ENCODE peak calls at places on chromosomes 2 and 18, in six cellular contexts. One of them, this sample, is unnamed.
A peak's percentile ranks its signal among the peaks of the same experiment; 100 is the strongest.

GRCh38 chr18:6219116-6219717 is 195.5 kb downstream of the L3MBTL4 start:
- DNase-seq in HepG2: peak; percentile 24
- DNase-seq in K562: peak; percentile 37
- DNase-seq in GM12878: no peak
- DNase-seq in HCT116: no peak
- DNase-seq in SK-N-SH: peak; percentile 49
- DNase-seq in this sample: peak; percentile 13

GRCh38 chr2:145110668-145111067 is 590.7 kb upstream of the ZEB2 start:
- DNase-seq in GM12878: no peak
- DNase-seq in SK-N-SH: no peak
- DNase-seq in K562: no peak
- DNase-seq in HCT116: no peak
- DNase-seq in HepG2: no peak
- DNase-seq in this sample: no peak

GRCh38 chr2:150477347-150477746 is 10.1 kb downstream of the RND3 start:
- DNase-seq in HepG2: no peak
- DNase-seq in K562: no peak
- DNase-seq in SK-N-SH: no peak
- DNase-seq in HCT116: no peak
- DNase-seq in GM12878: no peak
- DNase-seq in this sample: no peak

GRCh38 chr2:71269511-71270090 is 42.7 kb upstream of the PAIP2B start:
- DNase-seq in GM12878: no peak
- DNase-seq in K562: no peak
- DNase-seq in HepG2: no peak
- DNase-seq in SK-N-SH: no peak
- DNase-seq in HCT116: no peak
- DNase-seq in this sample: no peak

GRCh38 chr2:221388891-221389290 is 183.2 kb downstream of the EPHA4 start:
- DNase-seq in K562: no peak
- DNase-seq in HCT116: no peak
- DNase-seq in HepG2: no peak
- DNase-seq in SK-N-SH: no peak
- DNase-seq in GM12878: no peak
- DNase-seq in this sample: no peak

GRCh38 chr2:220837226-220837625 is 734.9 kb downstream of the EPHA4 start:
- DNase-seq in SK-N-SH: no peak
- DNase-seq in GM12878: no peak
- DNase-seq in HepG2: no peak
- DNase-seq in K562: no peak
- DNase-seq in HCT116: no peak
- DNase-seq in this sample: no peak

GRCh38 chr2:146701183-146701582 is 1143.6 kb upstream of the ACVR2A start:
- DNase-seq in HepG2: no peak
- DNase-seq in K562: peak; percentile 9
- DNase-seq in SK-N-SH: no peak
- DNase-seq in GM12878: no peak
- DNase-seq in HCT116: no peak
- DNase-seq in this sample: no peak

GRCh38 chr18:22332590-22332989 is 85.1 kb downstream of the CTAGE1 start:
- DNase-seq in SK-N-SH: no peak
- DNase-seq in GM12878: no peak
- DNase-seq in HepG2: peak; percentile 5
- DNase-seq in K562: peak; percentile 59
- DNase-seq in HCT116: no peak
- DNase-seq in this sample: no peak

GRCh38 chr2:231298091-231298490 is 97.4 kb upstream of the B3GNT7 start:
- DNase-seq in K562: no peak
- DNase-seq in GM12878: no peak
- DNase-seq in SK-N-SH: no peak
- DNase-seq in HCT116: no peak
- DNase-seq in HepG2: no peak
- DNase-seq in this sample: no peak

GRCh38 chr18:13232060-13232917 is 13.7 kb downstream of the LDLRAD4 start:
- DNase-seq in K562: no peak
- DNase-seq in SK-N-SH: no peak
- DNase-seq in GM12878: no peak
- DNase-seq in HepG2: no peak
- DNase-seq in HCT116: no peak
- DNase-seq in this sample: no peak

GRCh38 chr2:26970928-26971627 is 641 bp downstream of the MAPRE3 start:
- DNase-seq in HCT116: no peak
- DNase-seq in HepG2: no peak
- DNase-seq in SK-N-SH: peak; percentile 74
- DNase-seq in GM12878: no peak
- DNase-seq in K562: peak; percentile 63
- DNase-seq in this sample: no peak

GRCh38 chr2:237790353-237790752 is 8.2 kb upstream of the RBM44 start:
- DNase-seq in HCT116: no peak
- DNase-seq in SK-N-SH: no peak
- DNase-seq in HepG2: no peak
- DNase-seq in K562: no peak
- DNase-seq in GM12878: no peak
- DNase-seq in this sample: no peak

GRCh38 chr2:237012577-237013237 is 73.0 kb upstream of the COPS8 start:
- DNase-seq in HepG2: no peak
- DNase-seq in HCT116: no peak
- DNase-seq in GM12878: no peak
- DNase-seq in SK-N-SH: no peak
- DNase-seq in K562: no peak
- DNase-seq in this sample: no peak

GRCh38 chr2:12326449-12327190 is 390.1 kb upstream of the TRIB2 start:
- DNase-seq in GM12878: no peak
- DNase-seq in HepG2: peak; percentile 34
- DNase-seq in SK-N-SH: no peak
- DNase-seq in K562: no peak
- DNase-seq in HCT116: no peak
- DNase-seq in this sample: no peak

GRCh38 chr2:5699963-5700362 is 7.8 kb downstream of the SOX11 start:
- DNase-seq in SK-N-SH: no peak
- DNase-seq in GM12878: no peak
- DNase-seq in K562: no peak
- DNase-seq in HCT116: no peak
- DNase-seq in HepG2: no peak
- DNase-seq in this sample: no peak

GRCh38 chr2:234146087-234146826 is 95.8 kb downstream of the SPP2 start:
- DNase-seq in GM12878: no peak
- DNase-seq in HepG2: no peak
- DNase-seq in SK-N-SH: no peak
- DNase-seq in K562: no peak
- DNase-seq in HCT116: no peak
- DNase-seq in this sample: no peak

DNA sequence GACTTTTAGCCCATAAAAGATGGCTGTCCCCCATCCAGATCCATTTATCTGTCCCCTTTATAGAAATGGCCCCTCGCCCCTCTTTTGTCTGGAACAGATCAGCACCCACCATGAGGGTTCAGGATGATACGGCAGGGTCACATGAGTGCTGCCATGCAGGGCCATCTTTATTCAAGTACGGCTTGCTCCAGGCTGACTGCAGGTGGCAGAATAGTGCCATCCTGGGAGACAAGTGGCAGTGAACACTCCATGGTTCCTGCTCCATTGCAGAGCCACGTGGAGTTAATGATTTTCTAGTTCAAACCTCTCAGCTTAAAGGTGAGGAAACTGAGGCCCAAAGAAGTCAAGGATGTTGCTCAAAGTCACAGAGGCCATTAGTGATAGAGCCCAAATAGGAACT is 180.6 kb downstream of the CLIP4 start:
- DNase-seq in HepG2: no peak
- DNase-seq in HCT116: peak; percentile 18
- DNase-seq in K562: peak; percentile 2
- DNase-seq in GM12878: no peak
- DNase-seq in SK-N-SH: peak; percentile 54
- DNase-seq in this sample: no peak
- H3K27me3 ChIP-seq in HepG2: peaks cover 5% of the 10 kb centered on the region
- H3K27me3 ChIP-seq in HCT116: peaks cover 77% of the 10 kb centered on the region
- H3K27me3 ChIP-seq in K562: no peaks in the 10 kb centered on the region
- H3K27me3 ChIP-seq in GM12878: no peaks in the 10 kb centered on the region
- H3K27me3 ChIP-seq in SK-N-SH: no peaks in the 10 kb centered on the region
- H3K27me3 ChIP-seq in this sample: peaks cover 52% of the 10 kb centered on the region

GRCh38 chr2:37585295-37585908 is 86.0 kb downstream of the CDC42EP3 start:
- DNase-seq in K562: no peak
- DNase-seq in HepG2: no peak
- DNase-seq in HCT116: no peak
- DNase-seq in GM12878: no peak
- DNase-seq in SK-N-SH: no peak
- DNase-seq in this sample: no peak
- TF ChIP-seq SIN3A in K562: no peak
- TF ChIP-seq SIN3A in HepG2: no peak
- TF ChIP-seq SIN3A in HCT116: no peak
- TF ChIP-seq SIN3A in GM12878: no peak
- TF ChIP-seq SIN3A in SK-N-SH: no peak
- TF ChIP-seq SIN3A in this sample: no peak

GRCh38 chr2:48531141-48531648 is 1.2 kb downstream of the STON1 start:
- DNase-seq in K562: no peak
- DNase-seq in HCT116: no peak
- DNase-seq in HepG2: peak; percentile 32
- DNase-seq in GM12878: no peak
- DNase-seq in SK-N-SH: peak; percentile 66
- DNase-seq in this sample: no peak
- TF ChIP-seq REST in K562: no peak
- TF ChIP-seq REST in HCT116: no peak
- TF ChIP-seq REST in HepG2: no peak
- TF ChIP-seq REST in GM12878: no peak
- TF ChIP-seq REST in SK-N-SH: no peak
- TF ChIP-seq REST in this sample: no peak

GRCh38 chr2:105179469-105180372 is 61.8 kb upstream of the GPR45 start:
- DNase-seq in K562: peak; percentile 78
- DNase-seq in SK-N-SH: peak; percentile 28
- DNase-seq in HCT116: peak; percentile 89
- DNase-seq in GM12878: no peak
- DNase-seq in HepG2: peak; percentile 51
- DNase-seq in this sample: peak; percentile 41
- H3K27me3 ChIP-seq in K562: peaks cover 23% of the 10 kb centered on the region
- H3K27me3 ChIP-seq in SK-N-SH: no peaks in the 10 kb centered on the region
- H3K27me3 ChIP-seq in HCT116: peaks cover 3% of the 10 kb centered on the region
- H3K27me3 ChIP-seq in GM12878: no peaks in the 10 kb centered on the region
- H3K27me3 ChIP-seq in HepG2: peaks cover 47% of the 10 kb centered on the region
- H3K27me3 ChIP-seq in this sample: peaks cover 7% of the 10 kb centered on the region

GRCh38 chr18:8121091-8121490 is 488.1 kb upstream of the RAB12 start:
- DNase-seq in HepG2: no peak
- DNase-seq in SK-N-SH: no peak
- DNase-seq in HCT116: no peak
- DNase-seq in GM12878: no peak
- DNase-seq in K562: no peak
- DNase-seq in this sample: no peak

GRCh38 chr18:8117008-8117376 is 492.2 kb upstream of the RAB12 start:
- DNase-seq in K562: no peak
- DNase-seq in SK-N-SH: no peak
- DNase-seq in GM12878: no peak
- DNase-seq in HCT116: no peak
- DNase-seq in HepG2: no peak
- DNase-seq in this sample: no peak

GRCh38 chr18:8114480-8114879 is 494.8 kb upstream of the RAB12 start:
- DNase-seq in K562: no peak
- DNase-seq in HCT116: no peak
- DNase-seq in SK-N-SH: no peak
- DNase-seq in HepG2: no peak
- DNase-seq in GM12878: no peak
- DNase-seq in this sample: no peak

GRCh38 chr18:8121942-8122480 is 487.2 kb upstream of the RAB12 start:
- DNase-seq in HepG2: no peak
- DNase-seq in GM12878: no peak
- DNase-seq in K562: peak; percentile 22
- DNase-seq in SK-N-SH: no peak
- DNase-seq in HCT116: peak; percentile 33
- DNase-seq in this sample: no peak

DNA sequence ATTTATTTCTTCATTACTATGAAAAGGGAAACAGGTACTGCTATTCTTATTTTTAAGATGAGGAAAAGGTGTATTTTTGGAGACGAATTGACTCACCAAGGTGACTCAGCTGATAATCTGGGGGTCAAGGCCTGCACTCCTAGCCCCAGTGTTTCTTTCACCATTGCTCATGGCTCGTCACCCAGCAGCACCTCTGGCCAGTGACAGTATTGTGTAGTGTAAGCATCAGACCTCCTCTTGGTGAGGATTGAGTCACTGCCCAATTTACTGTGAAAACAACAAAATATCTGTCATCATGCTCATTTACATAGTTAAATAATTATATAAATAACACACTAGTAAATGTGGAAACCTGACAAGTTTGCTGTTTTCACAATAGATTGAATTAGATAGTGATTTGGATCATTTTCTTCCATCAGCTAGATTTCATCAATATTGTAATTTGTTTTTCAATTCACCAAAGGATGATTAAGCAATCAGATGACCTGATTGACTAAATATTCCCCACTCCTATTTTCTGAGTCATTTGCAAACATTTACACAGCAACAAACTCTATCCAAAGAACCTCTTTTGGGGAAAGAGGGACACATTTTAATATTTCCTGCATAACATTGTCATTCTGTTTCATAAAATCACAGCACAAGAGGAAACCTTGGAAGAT is 492.8 kb upstream of the RAB12 start:
- DNase-seq in K562: peak; percentile 6
- DNase-seq in SK-N-SH: no peak
- DNase-seq in HepG2: peak; percentile 25
- DNase-seq in HCT116: peak; percentile 35
- DNase-seq in GM12878: no peak
- DNase-seq in this sample: peak; percentile 35
- TF ChIP-seq SIN3A in K562: no peak
- TF ChIP-seq SIN3A in SK-N-SH: no peak
- TF ChIP-seq SIN3A in HepG2: no peak
- TF ChIP-seq SIN3A in HCT116: no peak
- TF ChIP-seq SIN3A in GM12878: no peak
- TF ChIP-seq SIN3A in this sample: no peak

GRCh38 chr2:216653931-216654365 is 20.7 kb downstream of the IGFBP2 start:
- DNase-seq in SK-N-SH: no peak
- DNase-seq in GM12878: no peak
- DNase-seq in HCT116: no peak
- DNase-seq in HepG2: peak; percentile 59
- DNase-seq in K562: no peak
- DNase-seq in this sample: no peak

GRCh38 chr2:216651370-216651881 is 18.2 kb downstream of the IGFBP2 start:
- DNase-seq in K562: no peak
- DNase-seq in SK-N-SH: no peak
- DNase-seq in HepG2: no peak
- DNase-seq in HCT116: no peak
- DNase-seq in GM12878: no peak
- DNase-seq in this sample: no peak

GRCh38 chr2:216650607-216651229 is 17.5 kb downstream of the IGFBP2 start:
- DNase-seq in SK-N-SH: no peak
- DNase-seq in HepG2: peak; percentile 67
- DNase-seq in GM12878: no peak
- DNase-seq in HCT116: no peak
- DNase-seq in K562: no peak
- DNase-seq in this sample: no peak

GRCh38 chr2:216653093-216653799 is 20.0 kb downstream of the IGFBP2 start:
- DNase-seq in HCT116: no peak
- DNase-seq in HepG2: no peak
- DNase-seq in SK-N-SH: no peak
- DNase-seq in GM12878: no peak
- DNase-seq in K562: no peak
- DNase-seq in this sample: no peak

DNA sequence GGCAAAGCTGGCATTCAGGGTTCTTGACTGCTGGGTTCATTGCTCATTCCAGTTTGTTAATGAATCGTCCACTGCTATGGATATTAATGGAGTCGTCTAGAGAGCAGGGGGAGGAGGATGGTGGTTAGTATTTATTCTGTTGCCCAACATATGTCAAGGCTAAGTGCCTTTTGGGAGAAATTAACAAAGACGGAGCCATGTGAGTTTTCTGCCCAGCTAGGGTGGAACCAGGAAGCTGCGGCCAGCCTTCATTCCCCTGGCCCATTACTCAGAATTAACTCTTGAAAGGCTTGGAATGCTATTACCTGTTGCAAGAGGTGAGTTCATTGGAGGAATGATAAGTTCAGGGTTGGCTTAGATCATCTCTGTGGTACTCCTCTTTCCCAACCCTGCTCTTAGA is 19.3 kb downstream of the IGFBP2 start:
- DNase-seq in HCT116: no peak
- DNase-seq in HepG2: no peak
- DNase-seq in K562: no peak
- DNase-seq in GM12878: no peak
- DNase-seq in SK-N-SH: no peak
- DNase-seq in this sample: no peak
- TF ChIP-seq REST in HCT116: no peak
- TF ChIP-seq REST in HepG2: no peak
- TF ChIP-seq REST in K562: no peak
- TF ChIP-seq REST in GM12878: no peak
- TF ChIP-seq REST in SK-N-SH: no peak
- TF ChIP-seq REST in this sample: no peak

This sample was measured in Panc1.